ENCODE peak calls at places on chromosomes 5 and 9, in ten cellular contexts. One of them, this sample, is unnamed.

GRCh38 chr9:106731910-106732309 is 131.1 kb upstream of the ZNF462 start:
- DNase-seq in CD4-positive, CD25-positive, alpha-beta regulatory T cell: no peak
- DNase-seq in spleen: no peak
- DNase-seq in fibroblast of mammary gland: no peak
- DNase-seq in upper lobe of left lung: no peak
- DNase-seq in BJ: no peak
- DNase-seq in tibial artery: no peak
- DNase-seq in CD8-positive, alpha-beta T cell: no peak
- DNase-seq in IMR-90: no peak
- DNase-seq in OCI-LY7: no peak
- DNase-seq in this sample: no peak

GRCh38 chr5:10630126-10630525 is 66.3 kb downstream of the ANKRD33B start:
- DNase-seq in CD4-positive, CD25-positive, alpha-beta regulatory T cell: no peak
- DNase-seq in spleen: peak; percentile 72
- DNase-seq in fibroblast of mammary gland: no peak
- DNase-seq in upper lobe of left lung: no peak
- DNase-seq in BJ: no peak
- DNase-seq in tibial artery: no peak
- DNase-seq in CD8-positive, alpha-beta T cell: no peak
- DNase-seq in IMR-90: no peak
- DNase-seq in OCI-LY7: no peak
- DNase-seq in this sample: no peak

GRCh38 chr9:108296056-108296455 is 559.7 kb downstream of the ACTL7B start:
- DNase-seq in CD4-positive, CD25-positive, alpha-beta regulatory T cell: no peak
- DNase-seq in spleen: no peak
- DNase-seq in fibroblast of mammary gland: peak; percentile 89
- DNase-seq in upper lobe of left lung: no peak
- DNase-seq in BJ: peak; percentile 94
- DNase-seq in tibial artery: no peak
- DNase-seq in CD8-positive, alpha-beta T cell: no peak
- DNase-seq in IMR-90: peak; percentile 71
- DNase-seq in OCI-LY7: no peak
- DNase-seq in this sample: no peak

GRCh38 chr5:139132515-139132914 is 65.7 kb downstream of the SIL1 start:
- DNase-seq in CD4-positive, CD25-positive, alpha-beta regulatory T cell: no peak
- DNase-seq in spleen: no peak
- DNase-seq in fibroblast of mammary gland: no peak
- DNase-seq in upper lobe of left lung: peak; percentile 51
- DNase-seq in BJ: no peak
- DNase-seq in tibial artery: peak; percentile 77
- DNase-seq in CD8-positive, alpha-beta T cell: no peak
- DNase-seq in IMR-90: no peak
- DNase-seq in OCI-LY7: no peak
- DNase-seq in this sample: no peak

GRCh38 chr9:903886-904285 is 62.4 kb downstream of the DMRT1 start:
- DNase-seq in CD4-positive, CD25-positive, alpha-beta regulatory T cell: no peak
- DNase-seq in spleen: no peak
- DNase-seq in fibroblast of mammary gland: no peak
- DNase-seq in upper lobe of left lung: no peak
- DNase-seq in BJ: no peak
- DNase-seq in tibial artery: no peak
- DNase-seq in CD8-positive, alpha-beta T cell: no peak
- DNase-seq in IMR-90: no peak
- DNase-seq in OCI-LY7: no peak
- DNase-seq in this sample: no peak

GRCh38 chr9:84254972-84255371 is 85.6 kb downstream of the SLC28A3 start:
- DNase-seq in CD4-positive, CD25-positive, alpha-beta regulatory T cell: no peak
- DNase-seq in spleen: no peak
- DNase-seq in fibroblast of mammary gland: no peak
- DNase-seq in upper lobe of left lung: peak; percentile 83
- DNase-seq in BJ: no peak
- DNase-seq in tibial artery: no peak
- DNase-seq in CD8-positive, alpha-beta T cell: no peak
- DNase-seq in IMR-90: no peak
- DNase-seq in OCI-LY7: no peak
- DNase-seq in this sample: no peak

GRCh38 chr9:77488439-77489126 is 159.5 kb downstream of the GNA14 start:
- DNase-seq in CD4-positive, CD25-positive, alpha-beta regulatory T cell: peak; percentile 35
- DNase-seq in spleen: no peak
- DNase-seq in fibroblast of mammary gland: peak; percentile 42
- DNase-seq in upper lobe of left lung: no peak
- DNase-seq in BJ: no peak
- DNase-seq in tibial artery: no peak
- DNase-seq in CD8-positive, alpha-beta T cell: no peak
- DNase-seq in IMR-90: peak; percentile 20
- DNase-seq in OCI-LY7: peak; percentile 5
- DNase-seq in this sample: peak; percentile 28

GRCh38 chr5:141664733-141665461 is 13.7 kb upstream of the FCHSD1 start:
- DNase-seq in CD4-positive, CD25-positive, alpha-beta regulatory T cell: peak; percentile 76
- DNase-seq in spleen: peak; percentile 93
- DNase-seq in fibroblast of mammary gland: peak; percentile 69
- DNase-seq in upper lobe of left lung: peak; percentile 86
- DNase-seq in BJ: no peak
- DNase-seq in tibial artery: peak; percentile 81
- DNase-seq in CD8-positive, alpha-beta T cell: peak; percentile 66
- DNase-seq in IMR-90: peak; percentile 58
- DNase-seq in OCI-LY7: peak; percentile 80
- DNase-seq in this sample: peak; percentile 51

GRCh38 chr9:23739753-23740152 is 86.3 kb downstream of the ELAVL2 start:
- DNase-seq in CD4-positive, CD25-positive, alpha-beta regulatory T cell: no peak
- DNase-seq in spleen: no peak
- DNase-seq in fibroblast of mammary gland: no peak
- DNase-seq in upper lobe of left lung: no peak
- DNase-seq in BJ: no peak
- DNase-seq in tibial artery: no peak
- DNase-seq in CD8-positive, alpha-beta T cell: no peak
- DNase-seq in IMR-90: no peak
- DNase-seq in OCI-LY7: peak; percentile 2
- DNase-seq in this sample: no peak

GRCh38 chr9:129276486-129277260 is 98.6 kb upstream of the IER5L start:
- DNase-seq in CD4-positive, CD25-positive, alpha-beta regulatory T cell: no peak
- DNase-seq in spleen: peak; percentile 69
- DNase-seq in fibroblast of mammary gland: no peak
- DNase-seq in upper lobe of left lung: peak; percentile 10
- DNase-seq in BJ: no peak
- DNase-seq in tibial artery: peak; percentile 53
- DNase-seq in CD8-positive, alpha-beta T cell: no peak
- DNase-seq in IMR-90: no peak
- DNase-seq in OCI-LY7: no peak
- DNase-seq in this sample: no peak

GRCh38 chr5:76083555-76084495 is 642 bp downstream of the SV2C start:
- DNase-seq in CD4-positive, CD25-positive, alpha-beta regulatory T cell: peak; percentile 17
- DNase-seq in spleen: peak; percentile 67
- DNase-seq in fibroblast of mammary gland: no peak
- DNase-seq in upper lobe of left lung: no peak
- DNase-seq in BJ: no peak
- DNase-seq in tibial artery: no peak
- DNase-seq in CD8-positive, alpha-beta T cell: no peak
- DNase-seq in IMR-90: no peak
- DNase-seq in OCI-LY7: no peak
- DNase-seq in this sample: no peak

GRCh38 chr5:161544350-161544765 is 2.2 kb downstream of the GABRB2 start:
- DNase-seq in CD4-positive, CD25-positive, alpha-beta regulatory T cell: peak; percentile 20
- DNase-seq in spleen: no peak
- DNase-seq in fibroblast of mammary gland: peak; percentile 54
- DNase-seq in upper lobe of left lung: peak; percentile 32
- DNase-seq in BJ: no peak
- DNase-seq in tibial artery: no peak
- DNase-seq in CD8-positive, alpha-beta T cell: no peak
- DNase-seq in IMR-90: peak; percentile 4
- DNase-seq in OCI-LY7: peak; percentile 76
- DNase-seq in this sample: peak; percentile 49

GRCh38 chr5:103433216-103433615 is 129.4 kb downstream of the NUDT12 start:
- DNase-seq in CD4-positive, CD25-positive, alpha-beta regulatory T cell: no peak
- DNase-seq in spleen: no peak
- DNase-seq in fibroblast of mammary gland: peak; percentile 52
- DNase-seq in upper lobe of left lung: no peak
- DNase-seq in BJ: no peak
- DNase-seq in tibial artery: no peak
- DNase-seq in CD8-positive, alpha-beta T cell: no peak
- DNase-seq in IMR-90: peak; percentile 64
- DNase-seq in OCI-LY7: no peak
- DNase-seq in this sample: no peak

GRCh38 chr5:132471944-132472343 is 18.6 kb downstream of the IRF1 start:
- DNase-seq in CD4-positive, CD25-positive, alpha-beta regulatory T cell: no peak
- DNase-seq in spleen: peak; percentile 71
- DNase-seq in fibroblast of mammary gland: peak; percentile 23
- DNase-seq in upper lobe of left lung: peak; percentile 21
- DNase-seq in BJ: no peak
- DNase-seq in tibial artery: peak; percentile 48
- DNase-seq in CD8-positive, alpha-beta T cell: no peak
- DNase-seq in IMR-90: no peak
- DNase-seq in OCI-LY7: no peak
- DNase-seq in this sample: no peak
- H3K4me3 ChIP-seq in CD4-positive, CD25-positive, alpha-beta regulatory T cell: no peak overlapping the region
- H3K4me3 ChIP-seq in spleen: no peak overlapping the region
- H3K4me3 ChIP-seq in fibroblast of mammary gland: no peak overlapping the region
- H3K4me3 ChIP-seq in upper lobe of left lung: no peak overlapping the region
- H3K4me3 ChIP-seq in BJ: no peak overlapping the region
- H3K4me3 ChIP-seq in tibial artery: no peak overlapping the region
- H3K4me3 ChIP-seq in CD8-positive, alpha-beta T cell: no peak overlapping the region
- H3K4me3 ChIP-seq in IMR-90: no peak overlapping the region
- H3K4me3 ChIP-seq in OCI-LY7: no peak overlapping the region
- H3K4me3 ChIP-seq in this sample: no peak overlapping the region

GRCh38 chr5:77993141-77993540 is 217.0 kb upstream of the TBCA start:
- DNase-seq in CD4-positive, CD25-positive, alpha-beta regulatory T cell: no peak
- DNase-seq in spleen: no peak
- DNase-seq in fibroblast of mammary gland: no peak
- DNase-seq in upper lobe of left lung: no peak
- DNase-seq in BJ: no peak
- DNase-seq in tibial artery: no peak
- DNase-seq in CD8-positive, alpha-beta T cell: no peak
- DNase-seq in IMR-90: no peak
- DNase-seq in OCI-LY7: no peak
- DNase-seq in this sample: no peak
- H3K4me3 ChIP-seq in CD4-positive, CD25-positive, alpha-beta regulatory T cell: no peak overlapping the region
- H3K4me3 ChIP-seq in spleen: no peak overlapping the region
- H3K4me3 ChIP-seq in fibroblast of mammary gland: no peak overlapping the region
- H3K4me3 ChIP-seq in upper lobe of left lung: no peak overlapping the region
- H3K4me3 ChIP-seq in BJ: no peak overlapping the region
- H3K4me3 ChIP-seq in tibial artery: no peak overlapping the region
- H3K4me3 ChIP-seq in CD8-positive, alpha-beta T cell: no peak overlapping the region
- H3K4me3 ChIP-seq in IMR-90: no peak overlapping the region
- H3K4me3 ChIP-seq in OCI-LY7: no peak overlapping the region
- H3K4me3 ChIP-seq in this sample: no peak overlapping the region

GRCh38 chr5:140356878-140357730 is 2.9 kb upstream of the SLC4A9 start:
- DNase-seq in CD4-positive, CD25-positive, alpha-beta regulatory T cell: no peak
- DNase-seq in spleen: no peak
- DNase-seq in fibroblast of mammary gland: no peak
- DNase-seq in upper lobe of left lung: no peak
- DNase-seq in BJ: no peak
- DNase-seq in tibial artery: no peak
- DNase-seq in CD8-positive, alpha-beta T cell: no peak
- DNase-seq in IMR-90: no peak
- DNase-seq in OCI-LY7: no peak
- DNase-seq in this sample: no peak
- H3K4me3 ChIP-seq in CD4-positive, CD25-positive, alpha-beta regulatory T cell: no peak overlapping the region
- H3K4me3 ChIP-seq in spleen: no peak overlapping the region
- H3K4me3 ChIP-seq in fibroblast of mammary gland: no peak overlapping the region
- H3K4me3 ChIP-seq in upper lobe of left lung: peak overlapping the region; percentile 23
- H3K4me3 ChIP-seq in BJ: no peak overlapping the region
- H3K4me3 ChIP-seq in tibial artery: no peak overlapping the region
- H3K4me3 ChIP-seq in CD8-positive, alpha-beta T cell: no peak overlapping the region
- H3K4me3 ChIP-seq in IMR-90: no peak overlapping the region
- H3K4me3 ChIP-seq in OCI-LY7: no peak overlapping the region
- H3K4me3 ChIP-seq in this sample: peak overlapping the region; percentile 29

GRCh38 chr9:89000973-89001916 is 10.0 kb downstream of the S1PR3 start:
- DNase-seq in CD4-positive, CD25-positive, alpha-beta regulatory T cell: peak; percentile 71
- DNase-seq in spleen: peak; percentile 91
- DNase-seq in fibroblast of mammary gland: peak; percentile 83
- DNase-seq in upper lobe of left lung: peak; percentile 84
- DNase-seq in BJ: no peak
- DNase-seq in tibial artery: peak; percentile 94
- DNase-seq in CD8-positive, alpha-beta T cell: peak; percentile 66
- DNase-seq in IMR-90: peak; percentile 81
- DNase-seq in OCI-LY7: peak; percentile 78
- DNase-seq in this sample: peak; percentile 75
- H3K4me3 ChIP-seq in CD4-positive, CD25-positive, alpha-beta regulatory T cell: no peak overlapping the region
- H3K4me3 ChIP-seq in spleen: no peak overlapping the region
- H3K4me3 ChIP-seq in fibroblast of mammary gland: no peak overlapping the region
- H3K4me3 ChIP-seq in upper lobe of left lung: peak overlapping the region; percentile 15
- H3K4me3 ChIP-seq in BJ: no peak overlapping the region
- H3K4me3 ChIP-seq in tibial artery: no peak overlapping the region
- H3K4me3 ChIP-seq in CD8-positive, alpha-beta T cell: no peak overlapping the region
- H3K4me3 ChIP-seq in IMR-90: no peak overlapping the region
- H3K4me3 ChIP-seq in OCI-LY7: no peak overlapping the region
- H3K4me3 ChIP-seq in this sample: no peak overlapping the region

GRCh38 chr5:106086352-106086751 is 1584.4 kb downstream of the EFNA5 start:
- DNase-seq in CD4-positive, CD25-positive, alpha-beta regulatory T cell: no peak
- DNase-seq in spleen: no peak
- DNase-seq in fibroblast of mammary gland: no peak
- DNase-seq in upper lobe of left lung: no peak
- DNase-seq in BJ: no peak
- DNase-seq in tibial artery: no peak
- DNase-seq in CD8-positive, alpha-beta T cell: no peak
- DNase-seq in IMR-90: no peak
- DNase-seq in OCI-LY7: no peak
- DNase-seq in this sample: no peak
- H3K4me3 ChIP-seq in CD4-positive, CD25-positive, alpha-beta regulatory T cell: no peak overlapping the region
- H3K4me3 ChIP-seq in spleen: no peak overlapping the region
- H3K4me3 ChIP-seq in fibroblast of mammary gland: no peak overlapping the region
- H3K4me3 ChIP-seq in upper lobe of left lung: no peak overlapping the region
- H3K4me3 ChIP-seq in BJ: no peak overlapping the region
- H3K4me3 ChIP-seq in tibial artery: no peak overlapping the region
- H3K4me3 ChIP-seq in CD8-positive, alpha-beta T cell: no peak overlapping the region
- H3K4me3 ChIP-seq in IMR-90: no peak overlapping the region
- H3K4me3 ChIP-seq in OCI-LY7: no peak overlapping the region
- H3K4me3 ChIP-seq in this sample: no peak overlapping the region

GRCh38 chr5:176619203-176619568 is 9.2 kb upstream of the GPRIN1 start:
- DNase-seq in CD4-positive, CD25-positive, alpha-beta regulatory T cell: peak; percentile 83
- DNase-seq in spleen: peak; percentile 87
- DNase-seq in fibroblast of mammary gland: peak; percentile 82
- DNase-seq in upper lobe of left lung: peak; percentile 48
- DNase-seq in BJ: peak; percentile 14
- DNase-seq in tibial artery: no peak
- DNase-seq in CD8-positive, alpha-beta T cell: peak; percentile 54
- DNase-seq in IMR-90: peak; percentile 86
- DNase-seq in OCI-LY7: peak; percentile 91
- DNase-seq in this sample: no peak
- H3K4me3 ChIP-seq in CD4-positive, CD25-positive, alpha-beta regulatory T cell: no peak overlapping the region
- H3K4me3 ChIP-seq in spleen: peak overlapping the region; percentile 7
- H3K4me3 ChIP-seq in fibroblast of mammary gland: no peak overlapping the region
- H3K4me3 ChIP-seq in upper lobe of left lung: peak overlapping the region; percentile 6
- H3K4me3 ChIP-seq in BJ: no peak overlapping the region
- H3K4me3 ChIP-seq in tibial artery: no peak overlapping the region
- H3K4me3 ChIP-seq in CD8-positive, alpha-beta T cell: peak overlapping the region; percentile 19
- H3K4me3 ChIP-seq in IMR-90: no peak overlapping the region
- H3K4me3 ChIP-seq in OCI-LY7: no peak overlapping the region
- H3K4me3 ChIP-seq in this sample: no peak overlapping the region